ENCODE peak calls at places on chromosomes 4 and X, in five cellular contexts. One of them, this sample, is unnamed. For H3K4me1, the result is how much of the 10 kb centered on the place peaks cover.

GRCh38 chr4:41154814-41155177 is 59.5 kb downstream of the APBB2 start:
- DNase-seq in tibial artery: no peak
- DNase-seq in astrocyte: peak
- DNase-seq in cardiac muscle cell: no peak
- DNase-seq in pancreas: no peak
- DNase-seq in this sample: no peak

GRCh38 chrX:134998246-134998645 is 7.5 kb downstream of the SMIM10 start:
- DNase-seq in cardiac muscle cell: no peak
- DNase-seq in tibial artery: no peak
- DNase-seq in pancreas: no peak
- DNase-seq in astrocyte: no peak
- DNase-seq in this sample: no peak

GRCh38 chrX:23513121-23513520 is 154.2 kb upstream of the PRDX4 start:
- DNase-seq in astrocyte: no peak
- DNase-seq in cardiac muscle cell: no peak
- DNase-seq in pancreas: no peak
- DNase-seq in tibial artery: no peak
- DNase-seq in this sample: no peak

GRCh38 chr4:2044542-2045517 is 14.3 kb upstream of the NAT8L start:
- DNase-seq in astrocyte: no peak
- DNase-seq in tibial artery: no peak
- DNase-seq in pancreas: peak
- DNase-seq in cardiac muscle cell: no peak
- DNase-seq in this sample: no peak

GRCh38 chr4:10673817-10674369 is 10.7 kb downstream of the CLNK start:
- DNase-seq in cardiac muscle cell: no peak
- DNase-seq in pancreas: no peak
- DNase-seq in astrocyte: no peak
- DNase-seq in tibial artery: no peak
- DNase-seq in this sample: no peak

GRCh38 chr4:182745268-182745667 is 171.9 kb downstream of the DCTD start:
- DNase-seq in cardiac muscle cell: no peak
- DNase-seq in tibial artery: no peak
- DNase-seq in pancreas: no peak
- DNase-seq in astrocyte: no peak
- DNase-seq in this sample: peak

GRCh38 chr4:157115613-157116340 is 39.8 kb downstream of the GLRB start:
- DNase-seq in tibial artery: no peak
- DNase-seq in pancreas: no peak
- DNase-seq in astrocyte: peak
- DNase-seq in cardiac muscle cell: no peak
- DNase-seq in this sample: no peak

GRCh38 chr4:36348403-36348938 is 67.1 kb downstream of the DTHD1 start:
- DNase-seq in cardiac muscle cell: no peak
- DNase-seq in pancreas: no peak
- DNase-seq in tibial artery: no peak
- DNase-seq in astrocyte: no peak
- DNase-seq in this sample: no peak

GRCh38 chrX:21748235-21748634 is 9.7 kb downstream of the SMPX start:
- DNase-seq in astrocyte: no peak
- DNase-seq in tibial artery: no peak
- DNase-seq in pancreas: no peak
- DNase-seq in cardiac muscle cell: no peak
- DNase-seq in this sample: no peak

GRCh38 chrX:71253253-71254091 is 468 bp downstream of the ZMYM3 start:
- DNase-seq in cardiac muscle cell: peak
- DNase-seq in astrocyte: peak
- DNase-seq in pancreas: peak
- DNase-seq in tibial artery: no peak
- DNase-seq in this sample: peak

GRCh38 chrX:39542316-39542715 is 555.4 kb downstream of the BCOR start:
- DNase-seq in astrocyte: no peak
- DNase-seq in tibial artery: no peak
- DNase-seq in pancreas: no peak
- DNase-seq in cardiac muscle cell: no peak
- DNase-seq in this sample: no peak

GRCh38 chrX:94401426-94401825 is 727.4 kb downstream of the FAM133A start:
- DNase-seq in astrocyte: no peak
- DNase-seq in tibial artery: no peak
- DNase-seq in cardiac muscle cell: no peak
- DNase-seq in pancreas: no peak
- DNase-seq in this sample: no peak

GRCh38 chr4:163111588-163111987 is 55.1 kb downstream of the NAF1 start:
- DNase-seq in pancreas: no peak
- DNase-seq in tibial artery: no peak
- DNase-seq in cardiac muscle cell: peak
- DNase-seq in astrocyte: no peak
- DNase-seq in this sample: no peak

GRCh38 chrX:110167952-110168451 is 149.9 kb downstream of the AMMECR1 start:
- DNase-seq in cardiac muscle cell: peak
- DNase-seq in tibial artery: no peak
- DNase-seq in astrocyte: peak
- DNase-seq in pancreas: peak
- DNase-seq in this sample: peak

GRCh38 chr4:2103127-2103842 is 44.2 kb downstream of the NAT8L start:
- DNase-seq in astrocyte: no peak
- DNase-seq in tibial artery: no peak
- DNase-seq in cardiac muscle cell: no peak
- DNase-seq in pancreas: no peak
- DNase-seq in this sample: no peak

GRCh38 chrX:111568356-111568755 is 56.9 kb downstream of the SERTM2 start:
- DNase-seq in cardiac muscle cell: peak
- DNase-seq in tibial artery: no peak
- DNase-seq in astrocyte: no peak
- DNase-seq in pancreas: no peak
- DNase-seq in this sample: peak

GRCh38 chr4:1060646-1061371 is 49.4 kb downstream of the FGFRL1 start:
- DNase-seq in astrocyte: no peak
- DNase-seq in pancreas: no peak
- DNase-seq in tibial artery: no peak
- DNase-seq in cardiac muscle cell: no peak
- DNase-seq in this sample: no peak

GRCh38 chr4:83326546-83326945 is 8.1 kb downstream of the HPSE start:
- DNase-seq in pancreas: no peak
- DNase-seq in astrocyte: no peak
- DNase-seq in tibial artery: no peak
- DNase-seq in cardiac muscle cell: no peak
- DNase-seq in this sample: no peak

GRCh38 chr4:83331959-83332358 is 2.7 kb downstream of the HPSE start:
- DNase-seq in pancreas: no peak
- DNase-seq in cardiac muscle cell: no peak
- DNase-seq in tibial artery: no peak
- DNase-seq in astrocyte: no peak
- DNase-seq in this sample: no peak

GRCh38 chr4:83323136-83323535 is 11.5 kb downstream of the HPSE start:
- DNase-seq in astrocyte: no peak
- DNase-seq in pancreas: no peak
- DNase-seq in tibial artery: no peak
- DNase-seq in cardiac muscle cell: no peak
- DNase-seq in this sample: no peak

GRCh38 chr4:83329521-83330105 is 5.0 kb downstream of the HPSE start:
- DNase-seq in cardiac muscle cell: no peak
- DNase-seq in tibial artery: no peak
- DNase-seq in pancreas: no peak
- DNase-seq in astrocyte: no peak
- DNase-seq in this sample: no peak

GRCh38 chr4:83328486-83328885 is 6.2 kb downstream of the HPSE start:
- DNase-seq in cardiac muscle cell: no peak
- DNase-seq in astrocyte: no peak
- DNase-seq in tibial artery: no peak
- DNase-seq in pancreas: no peak
- DNase-seq in this sample: no peak
- TF ChIP-seq CTCF in cardiac muscle cell: peak
- TF ChIP-seq CTCF in astrocyte: no peak
- TF ChIP-seq CTCF in tibial artery: no peak
- TF ChIP-seq CTCF in pancreas: no peak
- TF ChIP-seq CTCF in this sample: peak

DNA sequence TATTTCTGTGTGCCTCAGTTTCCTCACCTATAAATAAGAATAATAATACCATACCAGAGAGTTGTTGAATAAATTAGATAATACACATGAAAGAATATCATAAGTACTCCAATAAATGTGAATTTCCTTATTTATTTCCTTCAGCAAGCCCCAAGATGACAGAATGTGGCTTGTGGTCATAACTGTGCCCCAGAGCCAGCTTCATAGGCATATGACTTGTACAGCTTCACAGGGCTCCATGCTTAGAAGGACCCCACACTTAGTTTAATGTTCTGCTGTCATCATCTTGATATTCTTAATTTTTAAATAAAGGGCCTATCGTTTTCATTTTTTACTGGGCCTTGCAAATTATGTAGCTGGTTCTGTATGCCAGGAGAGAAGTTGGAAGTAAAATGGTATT is 25.3 kb downstream of the VSIG4 start:
- DNase-seq in cardiac muscle cell: no peak
- DNase-seq in tibial artery: no peak
- DNase-seq in astrocyte: no peak
- DNase-seq in pancreas: no peak
- DNase-seq in this sample: no peak
- H3K4me1 ChIP-seq in cardiac muscle cell: under half
- H3K4me1 ChIP-seq in tibial artery: under half
- H3K4me1 ChIP-seq in astrocyte: under half
- H3K4me1 ChIP-seq in pancreas: under half
- H3K4me1 ChIP-seq in this sample: under half

GRCh38 chrX:140091276-140091886 is 126.1 kb upstream of the CXorf66 start:
- DNase-seq in tibial artery: peak
- DNase-seq in astrocyte: no peak
- DNase-seq in cardiac muscle cell: peak
- DNase-seq in pancreas: peak
- DNase-seq in this sample: peak
- H3K4me3 ChIP-seq in tibial artery: peak
- H3K4me3 ChIP-seq in astrocyte: peak
- H3K4me3 ChIP-seq in cardiac muscle cell: peak
- H3K4me3 ChIP-seq in pancreas: no peak
- H3K4me3 ChIP-seq in this sample: peak

GRCh38 chr4:73867783-73868182 is 1.4 kb upstream of the CXCL1 start:
- DNase-seq in cardiac muscle cell: no peak
- DNase-seq in astrocyte: no peak
- DNase-seq in tibial artery: no peak
- DNase-seq in pancreas: no peak
- DNase-seq in this sample: no peak

GRCh38 chr4:73868206-73869129 is 725 bp upstream of the CXCL1 start:
- DNase-seq in cardiac muscle cell: no peak
- DNase-seq in pancreas: no peak
- DNase-seq in tibial artery: no peak
- DNase-seq in astrocyte: no peak
- DNase-seq in this sample: no peak

GRCh38 chr4:73870260-73870659 is 1.1 kb downstream of the CXCL1 start:
- DNase-seq in tibial artery: no peak
- DNase-seq in pancreas: no peak
- DNase-seq in astrocyte: no peak
- DNase-seq in cardiac muscle cell: no peak
- DNase-seq in this sample: no peak

GRCh38 chr4:73870778-73871177 is 1.6 kb downstream of the CXCL1 start:
- DNase-seq in tibial artery: no peak
- DNase-seq in astrocyte: no peak
- DNase-seq in pancreas: no peak
- DNase-seq in cardiac muscle cell: no peak
- DNase-seq in this sample: no peak

DNA sequence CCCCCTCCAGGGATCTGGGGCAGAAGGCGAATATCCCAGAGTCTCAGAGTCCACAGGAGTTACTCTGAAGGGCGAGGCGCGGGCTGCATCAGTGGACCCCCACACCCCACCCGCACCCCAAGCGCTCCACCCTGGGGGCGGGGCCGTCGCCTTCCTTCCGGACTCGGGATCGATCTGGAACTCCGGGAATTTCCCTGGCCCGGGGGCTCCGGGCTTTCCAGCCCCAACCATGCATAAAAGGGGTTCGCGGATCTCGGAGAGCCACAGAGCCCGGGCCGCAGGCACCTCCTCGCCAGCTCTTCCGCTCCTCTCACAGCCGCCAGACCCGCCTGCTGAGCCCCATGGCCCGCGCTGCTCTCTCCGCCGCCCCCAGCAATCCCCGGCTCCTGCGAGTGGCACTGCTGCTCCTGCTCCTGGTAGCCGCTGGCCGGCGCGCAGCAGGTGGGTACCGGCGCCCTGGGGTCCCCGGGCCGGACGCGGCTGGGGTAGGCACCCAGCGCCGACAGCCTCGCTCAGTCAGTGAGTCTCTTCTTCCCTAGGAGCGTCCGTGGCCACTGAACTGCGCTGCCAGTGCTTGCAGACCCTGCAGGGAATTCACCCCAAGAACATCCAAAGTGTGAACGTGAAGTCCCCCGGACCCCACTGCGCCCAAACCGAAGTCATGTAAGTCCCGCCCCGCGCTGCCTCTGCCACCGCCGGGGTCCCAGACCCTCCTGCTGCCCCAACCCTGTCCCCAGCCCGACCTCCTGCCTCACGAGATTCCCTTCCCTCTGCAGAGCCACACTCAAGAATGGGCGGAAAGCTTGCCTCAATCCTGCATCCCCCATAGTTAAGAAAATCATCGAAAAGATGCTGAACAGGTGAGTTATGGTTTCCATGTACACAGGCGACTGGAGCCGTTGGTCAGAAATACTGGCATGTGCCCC is at the start of gene CXCL1:
- DNase-seq in pancreas: peak
- DNase-seq in astrocyte: peak
- DNase-seq in cardiac muscle cell: peak
- DNase-seq in tibial artery: no peak
- DNase-seq in this sample: no peak
- TF ChIP-seq CTCF in pancreas: no peak
- TF ChIP-seq CTCF in astrocyte: no peak
- TF ChIP-seq CTCF in cardiac muscle cell: peak
- TF ChIP-seq CTCF in tibial artery: no peak
- TF ChIP-seq CTCF in this sample: no peak

GRCh38 chr4:6296026-6296425 is 26.4 kb downstream of the WFS1 start:
- DNase-seq in cardiac muscle cell: no peak
- DNase-seq in tibial artery: no peak
- DNase-seq in pancreas: no peak
- DNase-seq in astrocyte: no peak
- DNase-seq in this sample: no peak

GRCh38 chr4:6293661-6294060 is 24.0 kb downstream of the WFS1 start:
- DNase-seq in cardiac muscle cell: no peak
- DNase-seq in astrocyte: no peak
- DNase-seq in tibial artery: no peak
- DNase-seq in pancreas: peak
- DNase-seq in this sample: no peak

GRCh38 chr4:6297266-6297815 is 27.7 kb downstream of the WFS1 start:
- DNase-seq in cardiac muscle cell: no peak
- DNase-seq in astrocyte: no peak
- DNase-seq in pancreas: no peak
- DNase-seq in tibial artery: no peak
- DNase-seq in this sample: no peak

GRCh38 chr4:6294705-6295421 is 25.2 kb downstream of the WFS1 start:
- DNase-seq in pancreas: no peak
- DNase-seq in cardiac muscle cell: no peak
- DNase-seq in astrocyte: no peak
- DNase-seq in tibial artery: no peak
- DNase-seq in this sample: no peak

DNA sequence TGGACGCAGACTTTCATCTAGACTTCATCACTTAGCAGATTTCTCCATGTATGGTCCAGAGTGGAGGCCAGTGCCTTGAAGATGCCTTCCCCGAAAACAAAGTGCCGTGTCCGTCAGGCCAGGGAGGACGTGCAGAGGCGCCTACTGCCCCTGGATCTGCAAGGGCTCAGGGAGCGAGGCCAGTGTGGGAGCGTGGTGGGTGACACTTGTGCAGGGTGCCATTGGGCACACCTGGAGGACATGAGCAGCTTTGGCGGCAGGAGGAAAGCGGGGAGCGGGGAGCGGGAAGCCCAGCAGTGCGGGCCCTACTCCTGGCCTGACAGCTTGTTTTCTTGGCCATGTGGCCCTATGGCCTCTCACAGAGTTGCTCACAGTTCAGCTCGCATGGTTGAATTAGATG is 25.8 kb downstream of the WFS1 start:
- DNase-seq in pancreas: no peak
- DNase-seq in tibial artery: no peak
- DNase-seq in astrocyte: no peak
- DNase-seq in cardiac muscle cell: no peak
- DNase-seq in this sample: no peak
- H3K4me1 ChIP-seq in pancreas: under half
- H3K4me1 ChIP-seq in tibial artery: under half
- H3K4me1 ChIP-seq in astrocyte: under half
- H3K4me1 ChIP-seq in cardiac muscle cell: under half
- H3K4me1 ChIP-seq in this sample: under half

This sample was measured in BE2C.